ENCODE peak calls at places on chromosomes 6 and 20, in nine cellular contexts. D is neural progenitor cell, M is H9, J is mesenchymal stem cell, L is astrocyte, E is OCI-LY7, Z is hepatocyte, B is MM.1S, W is IMR-90. I is an unnamed sample.

GRCh38 chr6:125098253-125098652 is 55.3 kb upstream of the TPD52L1 start:
- DNase-seq in D (no peak), M (no peak), J (no peak), L (no peak), E (no peak), Z (no peak), B (no peak), W (no peak), I (no peak)

GRCh38 chr20:4153251-4153650 is 137.9 kb upstream of the RNF24 start:
- DNase-seq in D (peak; percentile 74), M (no peak), J (no peak), L (no peak), E (no peak), Z (no peak), B (no peak), W (no peak), I (peak; percentile 90)

GRCh38 chr6:16129623-16130243 is 847 bp downstream of the MYLIP start:
- DNase-seq in D (peak; percentile 45), M (peak; percentile 36), J (no peak), L (no peak), E (peak; percentile 49), Z (no peak), B (peak; percentile 27), W (peak; percentile 5), I (no peak)

GRCh38 chr6:149060300-149060984 is 257.1 kb upstream of the TAB2 start:
- DNase-seq in D (no peak), M (no peak), J (peak; percentile 54), L (no peak), E (peak; percentile 64), Z (no peak), B (no peak), W (peak; percentile 43), I (no peak)

GRCh38 chr20:44703956-44704488 is 11.1 kb upstream of the CCN5 start:
- DNase-seq in D (no peak), M (no peak), J (no peak), L (no peak), E (no peak), Z (no peak), B (no peak), W (no peak), I (no peak)

GRCh38 chr6:20117474-20117873 is 94.8 kb downstream of the MBOAT1 start:
- DNase-seq in D (no peak), M (peak; percentile 36), J (no peak), L (peak; percentile 56), E (no peak), Z (peak; percentile 34), B (no peak), W (peak; percentile 19), I (no peak)

GRCh38 chr20:3934628-3935027 is 45.4 kb downstream of the PANK2 start:
- DNase-seq in D (no peak), M (no peak), J (no peak), L (no peak), E (no peak), Z (no peak), B (no peak), W (peak; percentile 43), I (no peak)

GRCh38 chr6:146351018-146351417 is 192.6 kb upstream of the RAB32 start:
- DNase-seq in D (no peak), M (no peak), J (no peak), L (no peak), E (no peak), Z (no peak), B (no peak), W (no peak), I (peak; percentile 14)

GRCh38 chr20:45416917-45417316 is 976 bp downstream of the PIGT start:
- DNase-seq in D (no peak), M (no peak), J (no peak), L (no peak), E (peak; percentile 52), Z (no peak), B (no peak), W (no peak), I (no peak)

GRCh38 chr6:128491041-128491642 is 29.3 kb downstream of the PTPRK start:
- DNase-seq in D (peak; percentile 79), M (no peak), J (no peak), L (peak; percentile 69), E (no peak), Z (no peak), B (no peak), W (no peak), I (no peak)

GRCh38 chr6:134074151-134074712 is 21.8 kb upstream of the SLC2A12 start:
- DNase-seq in D (peak; percentile 95), M (peak; percentile 92), J (no peak), L (no peak), E (no peak), Z (no peak), B (no peak), W (no peak), I (no peak)

GRCh38 chr6:68575765-68576439 is 59.2 kb upstream of the ADGRB3 start:
- DNase-seq in D (peak; percentile 63), M (peak; percentile 78), J (no peak), L (no peak), E (no peak), Z (peak; percentile 50), B (peak; percentile 75), W (no peak), I (peak; percentile 3)

GRCh38 chr6:113018351-113019151 is 671.4 kb downstream of the RFPL4B start:
- DNase-seq in D (no peak), M (no peak), J (peak; percentile 84), L (peak; percentile 100), E (no peak), Z (peak; percentile 17), B (no peak), W (peak; percentile 74), I (no peak)

GRCh38 chr6:116011520-116011919 is 49.2 kb downstream of the FRK start:
- DNase-seq in D (no peak), M (no peak), J (no peak), L (no peak), E (no peak), Z (no peak), B (no peak), W (no peak), I (no peak)

GRCh38 chr6:125808060-125808459 is 17.3 kb downstream of the NCOA7 start:
- DNase-seq in D (no peak), M (no peak), J (no peak), L (no peak), E (no peak), Z (no peak), B (no peak), W (no peak), I (no peak)

GRCh38 chr20:63085087-63085861 is 78.5 kb upstream of the BHLHE23 start:
- DNase-seq in D (no peak), M (peak; percentile 28), J (no peak), L (no peak), E (no peak), Z (no peak), B (no peak), W (no peak), I (peak; percentile 72)

GRCh38 chr20:31951530-31952453 is at the start of gene PDRG1:
- DNase-seq in D (peak; percentile 100), M (peak; percentile 98), J (peak; percentile 97), L (peak; percentile 79), E (peak; percentile 99), Z (peak; percentile 100), B (peak; percentile 98), W (peak; percentile 93), I (peak; percentile 98)
- H2AFZ ChIP-seq in D (peak within 1 kb of the TSS; percentile 72), M (no peak within 1 kb of the TSS), J (peak within 1 kb of the TSS; percentile 77), L (peak within 1 kb of the TSS; percentile 93), E (peak within 1 kb of the TSS; percentile 40), Z (peak within 1 kb of the TSS; percentile 86), B (peak within 1 kb of the TSS; percentile 85), W (peak within 1 kb of the TSS; percentile 97), I (peak within 1 kb of the TSS; percentile 92)

DNA sequence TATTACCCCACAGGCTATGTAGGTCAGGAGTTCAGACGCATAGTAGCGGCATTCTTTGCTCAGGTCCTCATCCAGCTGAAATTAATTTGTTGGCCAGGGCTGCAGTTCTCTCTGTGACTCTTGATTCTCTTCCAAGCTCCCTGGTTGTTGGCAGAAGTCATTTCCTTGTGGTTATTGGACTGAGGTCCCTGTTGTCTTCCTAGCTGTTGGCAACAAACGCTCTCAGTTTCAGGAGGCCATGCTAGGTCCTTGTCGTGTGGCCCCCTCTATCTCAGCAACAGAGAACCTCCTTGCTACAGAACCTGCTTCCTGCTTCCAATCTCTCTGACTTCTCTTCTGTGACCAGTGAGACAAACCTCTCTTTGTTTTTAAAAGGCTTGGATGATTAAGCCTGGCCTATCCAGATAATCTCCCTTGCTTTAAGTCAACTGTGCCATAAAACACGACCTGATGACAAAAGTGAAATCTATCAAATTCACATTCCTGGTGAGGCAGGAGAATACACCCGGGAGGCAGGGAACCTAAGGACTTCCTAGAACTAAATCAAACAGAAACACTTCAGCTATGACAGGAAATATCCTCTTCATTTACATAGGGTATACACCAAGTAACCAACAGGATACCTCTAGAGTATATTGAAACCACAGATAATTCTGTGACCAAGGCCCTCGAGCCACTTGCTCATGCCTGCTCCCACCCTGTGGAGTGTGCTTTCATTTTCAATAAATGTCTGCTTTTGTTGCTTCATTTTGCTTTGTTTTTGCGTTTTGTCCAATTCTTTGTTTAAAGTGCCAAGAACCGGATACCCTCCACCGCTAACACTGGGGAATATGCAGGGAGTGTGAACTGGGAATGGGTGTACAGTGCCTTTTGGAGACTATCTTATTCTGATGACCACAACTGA is 196.0 kb downstream of the BTBD3 start:
- DNase-seq in D (no peak), M (no peak), J (peak; percentile 9), L (peak; percentile 72), E (no peak), Z (no peak), B (peak; percentile 92), W (no peak), I (no peak)
- H2AFZ ChIP-seq in D (no peak overlapping the region), M (no peak overlapping the region), J (no peak overlapping the region), L (no peak overlapping the region), E (no peak overlapping the region), Z (peak overlapping the region; percentile 8), B (peak overlapping the region; percentile 29), W (peak overlapping the region; percentile 37), I (no peak overlapping the region)

GRCh38 chr6:28003661-28004060 is 46.6 kb downstream of the OR2B6 start:
- DNase-seq in D (no peak), M (no peak), J (no peak), L (no peak), E (no peak), Z (no peak), B (no peak), W (no peak), I (peak; percentile 19)
- H2AFZ ChIP-seq in D (peak overlapping the region; percentile 69), M (no peak overlapping the region), J (no peak overlapping the region), L (no peak overlapping the region), E (no peak overlapping the region), Z (no peak overlapping the region), B (no peak overlapping the region), W (no peak overlapping the region), I (no peak overlapping the region)

GRCh38 chr6:55281215-55281614 is 46.1 kb upstream of the GFRAL start:
- DNase-seq in D (no peak), M (no peak), J (no peak), L (no peak), E (no peak), Z (peak; percentile 22), B (no peak), W (no peak), I (no peak)

GRCh38 chr6:55276745-55277627 is 50.3 kb upstream of the GFRAL start:
- DNase-seq in D (peak; percentile 71), M (peak; percentile 54), J (peak; percentile 84), L (peak; percentile 44), E (peak; percentile 53), Z (peak; percentile 78), B (peak; percentile 72), W (peak; percentile 72), I (no peak)

GRCh38 chr6:55277628-55278003 is 49.7 kb upstream of the GFRAL start:
- DNase-seq in D (no peak), M (no peak), J (peak; percentile 54), L (no peak), E (no peak), Z (peak; percentile 29), B (no peak), W (no peak), I (no peak)

GRCh38 chr6:55286824-55287223 is 40.4 kb upstream of the GFRAL start:
- DNase-seq in D (no peak), M (no peak), J (no peak), L (no peak), E (no peak), Z (no peak), B (peak; percentile 54), W (no peak), I (no peak)

GRCh38 chr6:55282145-55282544 is 45.1 kb upstream of the GFRAL start:
- DNase-seq in D (no peak), M (no peak), J (no peak), L (no peak), E (no peak), Z (no peak), B (no peak), W (no peak), I (no peak)
- H2AFZ ChIP-seq in D (no peak overlapping the region), M (no peak overlapping the region), J (no peak overlapping the region), L (no peak overlapping the region), E (no peak overlapping the region), Z (no peak overlapping the region), B (no peak overlapping the region), W (no peak overlapping the region), I (peak overlapping the region; percentile 32)

I was measured in osteoblast.